ENCODE peak calls at places on chromosome 15, in four cellular contexts. C is fibroblast of pulmonary artery, E is GM18507, X is heart right ventricle. S is an unnamed sample.

GRCh38 chr15:52103217-52104207 is 9.1 kb downstream of the BCL2L10 start:
- DNase-seq in C (peak; percentile 93), E (no peak), X (no peak), S (no peak)

GRCh38 chr15:40087991-40088928 is 20.4 kb downstream of the BMF start:
- DNase-seq in C (no peak), X (peak; percentile 57), E (no peak), S (peak; percentile 53)

GRCh38 chr15:90165659-90166489 is 35.3 kb upstream of the SEMA4B start:
- DNase-seq in X (peak; percentile 40), C (peak; percentile 98), E (no peak), S (no peak)

GRCh38 chr15:63176302-63176701 is 13.1 kb upstream of the RAB8B start:
- DNase-seq in E (no peak), C (no peak), X (no peak), S (no peak)

GRCh38 chr15:44545934-44546802 is 9.2 kb downstream of the EIF3J start:
- DNase-seq in E (no peak), C (peak; percentile 29), X (no peak), S (no peak)

GRCh38 chr15:85725019-85725418 is 69.7 kb downstream of the KLHL25 start:
- DNase-seq in X (no peak), E (no peak), C (peak; percentile 80), S (no peak)

GRCh38 chr15:57235865-57236264 is 140.4 kb upstream of the CGNL1 start:
- DNase-seq in C (peak; percentile 88), E (no peak), X (no peak), S (no peak)

GRCh38 chr15:58469432-58470353 is 37.9 kb downstream of the LIPC start:
- DNase-seq in C (peak; percentile 98), E (no peak), X (no peak), S (no peak)

GRCh38 chr15:78714890-78715289 is 73.9 kb upstream of the CHRNB4 start:
- DNase-seq in E (no peak), X (no peak), C (peak; percentile 16), S (no peak)

GRCh38 chr15:27725733-27726132 is 373.4 kb downstream of the OCA2 start:
- DNase-seq in C (no peak), X (no peak), E (no peak), S (no peak)

GRCh38 chr15:57298843-57299550 is 77.3 kb upstream of the CGNL1 start:
- DNase-seq in C (no peak), E (no peak), X (no peak), S (no peak)

GRCh38 chr15:42498212-42499038 is 3.0 kb downstream of the SNAP23 start:
- DNase-seq in X (no peak), E (no peak), C (no peak), S (no peak)

GRCh38 chr15:60713096-60714084 is 234.4 kb upstream of the ICE2 start:
- DNase-seq in E (no peak), C (peak; percentile 65), X (no peak), S (no peak)

GRCh38 chr15:48627260-48627969 is 18.1 kb downstream of the FBN1 start:
- DNase-seq in X (no peak), C (peak; percentile 66), E (no peak), S (no peak)

GRCh38 chr15:99438691-99439523 is 126.9 kb upstream of the MEF2A start:
- DNase-seq in X (no peak), E (no peak), C (no peak), S (no peak)

GRCh38 chr15:57861805-57862586 is 155.5 kb downstream of the POLR2M start:
- DNase-seq in E (no peak), X (no peak), C (peak; percentile 79), S (no peak)

GRCh38 chr15:81235781-81236507 is 39.3 kb downstream of the IL16 start:
- DNase-seq in E (no peak), C (peak; percentile 93), X (no peak), S (peak; percentile 31)

GRCh38 chr15:55916666-55917409 is 76.6 kb downstream of the NEDD4 start:
- DNase-seq in E (no peak), X (no peak), C (peak; percentile 52), S (no peak)